ENCODE peak calls at places on chromosomes 7 and 10, in four cellular contexts. O is astrocyte of the hippocampus, U is Calu3, X is Right ventricle myocardium superior. J is an unnamed sample.

GRCh38 chr10:70323143-70323696 is 39.4 kb upstream of the NPFFR1 start:
- DNase-seq in O (no peak), U (no peak), X (no peak), J (no peak)

GRCh38 chr7:28060371-28060950 is 120.1 kb downstream of the JAZF1 start:
- DNase-seq in X (no peak), U (no peak), O (peak), J (no peak)

GRCh38 chr10:102963237-102963886 is 45.3 kb downstream of the CNNM2 start:
- DNase-seq in X (no peak), O (no peak), U (no peak), J (peak)

GRCh38 chr7:124398937-124399552 is 366.2 kb upstream of the TMEM229A start:
- DNase-seq in X (no peak), U (no peak), O (no peak), J (no peak)

GRCh38 chr10:133199992-133200611 is 29.9 kb upstream of the UTF1 start:
- DNase-seq in U (no peak), O (no peak), X (no peak), J (no peak)

GRCh38 chr7:23299770-23300300 is 696 bp downstream of the MALSU1 start:
- DNase-seq in O (no peak), X (no peak), U (no peak), J (no peak)

GRCh38 chr7:66751945-66752344 is 11.4 kb downstream of the RABGEF1 start:
- DNase-seq in U (no peak), X (no peak), O (no peak), J (no peak)

GRCh38 chr10:11150876-11151275 is 133.2 kb downstream of the CELF2 start:
- DNase-seq in X (no peak), U (no peak), O (no peak), J (no peak)

GRCh38 chr10:17954856-17955255 is 3.1 kb downstream of the SLC39A12 start:
- DNase-seq in X (no peak), U (no peak), O (no peak), J (no peak)

GRCh38 chr10:96850825-96851224 is 18.7 kb downstream of the LCOR start:
- DNase-seq in X (no peak), O (peak), U (no peak), J (no peak)

GRCh38 chr10:17835688-17836087 is 26.5 kb downstream of the MRC1 start:
- DNase-seq in U (no peak), X (no peak), O (peak), J (no peak)

GRCh38 chr10:125134916-125135770 is 25.2 kb downstream of the CTBP2 start:
- DNase-seq in U (no peak), X (no peak), O (no peak), J (no peak)

GRCh38 chr7:63789378-63790176 is 209.1 kb upstream of the ZNF722 start:
- DNase-seq in U (no peak), O (no peak), X (peak), J (no peak)

GRCh38 chr7:39847227-39847626 is 102.8 kb upstream of the CDK13 start:
- DNase-seq in U (no peak), O (no peak), X (no peak), J (no peak)

GRCh38 chr10:31147220-31147608 is 115.5 kb upstream of the ZNF438 start:
- DNase-seq in U (no peak), O (peak), X (no peak), J (no peak)

GRCh38 chr10:100346351-100346764 is 675 bp upstream of the SCD start:
- DNase-seq in U (peak), O (peak), X (peak), J (peak)

GRCh38 chr10:13920465-13920864 is 333.7 kb downstream of the PRPF18 start:
- DNase-seq in O (no peak), U (no peak), X (no peak), J (no peak)

GRCh38 chr7:155297517-155298287 is at the start of gene INSIG1:
- DNase-seq in X (peak), O (peak), U (peak), J (peak)

GRCh38 chr7:157737151-157738063 is 400.6 kb downstream of the DNAJB6 start:
- DNase-seq in U (no peak), O (no peak), X (no peak), J (no peak)

GRCh38 chr10:124697443-124697836 is 46.7 kb downstream of the FAM53B start:
- DNase-seq in X (no peak), O (no peak), U (no peak), J (no peak)

GRCh38 chr7:76089865-76090495 is 42.1 kb downstream of the MDH2 start:
- DNase-seq in O (no peak), X (no peak), U (peak), J (no peak)

GRCh38 chr10:24952146-24952700 is at the start of gene PRTFDC1:
- DNase-seq in U (peak), O (peak), X (peak), J (no peak)

GRCh38 chr7:117143066-117143465 is 179.8 kb downstream of the WNT2 start:
- DNase-seq in X (no peak), O (no peak), U (no peak), J (no peak)

GRCh38 chr10:70765794-70766594 is 19.2 kb downstream of the TBATA start:
- DNase-seq in X (no peak), O (no peak), U (no peak), J (no peak)

GRCh38 chr7:115356139-115356746 is 434.3 kb downstream of the MDFIC start:
- DNase-seq in X (no peak), O (peak), U (peak), J (peak)

GRCh38 chr10:71316786-71317160 is 2.3 kb upstream of the SLC29A3 start:
- DNase-seq in X (no peak), O (no peak), U (no peak), J (no peak)

J was measured in SK-MEL-5.